ENCODE peak calls at places on chromosomes 6 and 20, in ten cellular contexts. One of them, this sample, is unnamed.

GRCh38 chr20:40511478-40511877 is 177.6 kb downstream of the MAFB start:
- DNase-seq in Calu3: no peak
- DNase-seq in CD4-positive, alpha-beta T cell: no peak
- DNase-seq in HCT116: no peak
- DNase-seq in progenitor cell of endocrine pancreas: no peak
- DNase-seq in heart right ventricle: no peak
- DNase-seq in MCF 10A: peak
- DNase-seq in tibial artery: peak
- DNase-seq in neural crest cell: no peak
- DNase-seq in astrocyte of the cerebellum: peak
- DNase-seq in this sample: no peak

GRCh38 chr6:106161475-106161874 is 75.3 kb downstream of the PRDM1 start:
- DNase-seq in progenitor cell of endocrine pancreas: no peak
- DNase-seq in heart right ventricle: no peak
- DNase-seq in MCF 10A: no peak
- DNase-seq in Calu3: no peak
- DNase-seq in neural crest cell: no peak
- DNase-seq in CD4-positive, alpha-beta T cell: no peak
- DNase-seq in astrocyte of the cerebellum: no peak
- DNase-seq in HCT116: no peak
- DNase-seq in tibial artery: no peak
- DNase-seq in this sample: no peak

GRCh38 chr6:147738516-147739187 is 230.2 kb downstream of the SAMD5 start:
- DNase-seq in CD4-positive, alpha-beta T cell: no peak
- DNase-seq in progenitor cell of endocrine pancreas: no peak
- DNase-seq in Calu3: no peak
- DNase-seq in heart right ventricle: no peak
- DNase-seq in MCF 10A: peak
- DNase-seq in neural crest cell: no peak
- DNase-seq in tibial artery: no peak
- DNase-seq in astrocyte of the cerebellum: peak
- DNase-seq in HCT116: no peak
- DNase-seq in this sample: no peak

GRCh38 chr6:103797738-103798137 is 1062.0 kb downstream of the HACE1 start:
- DNase-seq in heart right ventricle: no peak
- DNase-seq in MCF 10A: peak
- DNase-seq in neural crest cell: no peak
- DNase-seq in CD4-positive, alpha-beta T cell: no peak
- DNase-seq in tibial artery: no peak
- DNase-seq in astrocyte of the cerebellum: no peak
- DNase-seq in progenitor cell of endocrine pancreas: no peak
- DNase-seq in Calu3: no peak
- DNase-seq in HCT116: no peak
- DNase-seq in this sample: no peak

GRCh38 chr6:38346291-38347079 is 293.2 kb downstream of the BTBD9 start:
- DNase-seq in HCT116: no peak
- DNase-seq in MCF 10A: peak
- DNase-seq in tibial artery: no peak
- DNase-seq in progenitor cell of endocrine pancreas: no peak
- DNase-seq in heart right ventricle: no peak
- DNase-seq in Calu3: no peak
- DNase-seq in CD4-positive, alpha-beta T cell: no peak
- DNase-seq in astrocyte of the cerebellum: peak
- DNase-seq in neural crest cell: no peak
- DNase-seq in this sample: no peak

GRCh38 chr6:166540631-166541331 is 45.7 kb downstream of the RAMACL start:
- DNase-seq in heart right ventricle: peak
- DNase-seq in MCF 10A: peak
- DNase-seq in progenitor cell of endocrine pancreas: no peak
- DNase-seq in tibial artery: peak
- DNase-seq in neural crest cell: no peak
- DNase-seq in Calu3: peak
- DNase-seq in CD4-positive, alpha-beta T cell: peak
- DNase-seq in astrocyte of the cerebellum: no peak
- DNase-seq in HCT116: no peak
- DNase-seq in this sample: no peak

GRCh38 chr6:120384671-120385070 is 949.6 kb downstream of the TBC1D32 start:
- DNase-seq in progenitor cell of endocrine pancreas: no peak
- DNase-seq in heart right ventricle: no peak
- DNase-seq in HCT116: no peak
- DNase-seq in astrocyte of the cerebellum: peak
- DNase-seq in Calu3: no peak
- DNase-seq in neural crest cell: no peak
- DNase-seq in CD4-positive, alpha-beta T cell: no peak
- DNase-seq in tibial artery: no peak
- DNase-seq in MCF 10A: peak
- DNase-seq in this sample: no peak

GRCh38 chr6:144053601-144054000 is 41.8 kb downstream of the SF3B5 start:
- DNase-seq in heart right ventricle: no peak
- DNase-seq in MCF 10A: no peak
- DNase-seq in tibial artery: no peak
- DNase-seq in astrocyte of the cerebellum: no peak
- DNase-seq in HCT116: no peak
- DNase-seq in neural crest cell: no peak
- DNase-seq in CD4-positive, alpha-beta T cell: no peak
- DNase-seq in progenitor cell of endocrine pancreas: no peak
- DNase-seq in Calu3: no peak
- DNase-seq in this sample: no peak

GRCh38 chr20:4051413-4052138 is 36.2 kb upstream of the RNF24 start:
- DNase-seq in heart right ventricle: no peak
- DNase-seq in tibial artery: no peak
- DNase-seq in MCF 10A: no peak
- DNase-seq in progenitor cell of endocrine pancreas: no peak
- DNase-seq in CD4-positive, alpha-beta T cell: no peak
- DNase-seq in neural crest cell: no peak
- DNase-seq in astrocyte of the cerebellum: no peak
- DNase-seq in HCT116: no peak
- DNase-seq in Calu3: no peak
- DNase-seq in this sample: no peak

GRCh38 chr6:87759491-87760010 is 57.5 kb upstream of the AKIRIN2 start:
- DNase-seq in tibial artery: no peak
- DNase-seq in CD4-positive, alpha-beta T cell: no peak
- DNase-seq in HCT116: no peak
- DNase-seq in MCF 10A: no peak
- DNase-seq in heart right ventricle: no peak
- DNase-seq in progenitor cell of endocrine pancreas: no peak
- DNase-seq in neural crest cell: no peak
- DNase-seq in Calu3: no peak
- DNase-seq in astrocyte of the cerebellum: no peak
- DNase-seq in this sample: no peak

GRCh38 chr20:10863337-10864060 is 189.7 kb upstream of the JAG1 start:
- DNase-seq in MCF 10A: peak
- DNase-seq in CD4-positive, alpha-beta T cell: no peak
- DNase-seq in Calu3: no peak
- DNase-seq in tibial artery: no peak
- DNase-seq in heart right ventricle: peak
- DNase-seq in progenitor cell of endocrine pancreas: no peak
- DNase-seq in astrocyte of the cerebellum: peak
- DNase-seq in HCT116: peak
- DNase-seq in neural crest cell: no peak
- DNase-seq in this sample: no peak

GRCh38 chr6:167441653-167442644 is 117.1 kb downstream of the TTLL2 start:
- DNase-seq in MCF 10A: no peak
- DNase-seq in astrocyte of the cerebellum: no peak
- DNase-seq in CD4-positive, alpha-beta T cell: no peak
- DNase-seq in progenitor cell of endocrine pancreas: no peak
- DNase-seq in tibial artery: no peak
- DNase-seq in Calu3: no peak
- DNase-seq in HCT116: no peak
- DNase-seq in heart right ventricle: peak
- DNase-seq in neural crest cell: peak
- DNase-seq in this sample: no peak

GRCh38 chr20:49620364-49621240 is 52.7 kb upstream of the PTGIS start:
- DNase-seq in Calu3: no peak
- DNase-seq in HCT116: no peak
- DNase-seq in CD4-positive, alpha-beta T cell: no peak
- DNase-seq in neural crest cell: no peak
- DNase-seq in astrocyte of the cerebellum: no peak
- DNase-seq in MCF 10A: no peak
- DNase-seq in heart right ventricle: no peak
- DNase-seq in tibial artery: peak
- DNase-seq in progenitor cell of endocrine pancreas: no peak
- DNase-seq in this sample: no peak

GRCh38 chr6:166318649-166319600 is 10.7 kb upstream of the PRR18 start:
- DNase-seq in MCF 10A: no peak
- DNase-seq in neural crest cell: no peak
- DNase-seq in astrocyte of the cerebellum: no peak
- DNase-seq in progenitor cell of endocrine pancreas: no peak
- DNase-seq in CD4-positive, alpha-beta T cell: no peak
- DNase-seq in Calu3: no peak
- DNase-seq in tibial artery: no peak
- DNase-seq in heart right ventricle: peak
- DNase-seq in HCT116: no peak
- DNase-seq in this sample: peak

GRCh38 chr6:46029602-46030001 is 13.9 kb upstream of the CLIC5 start:
- DNase-seq in MCF 10A: no peak
- DNase-seq in heart right ventricle: no peak
- DNase-seq in tibial artery: no peak
- DNase-seq in HCT116: no peak
- DNase-seq in progenitor cell of endocrine pancreas: no peak
- DNase-seq in astrocyte of the cerebellum: no peak
- DNase-seq in Calu3: no peak
- DNase-seq in neural crest cell: no peak
- DNase-seq in CD4-positive, alpha-beta T cell: no peak
- DNase-seq in this sample: no peak

GRCh38 chr6:13766201-13766634 is 48.1 kb downstream of the MCUR1 start:
- DNase-seq in progenitor cell of endocrine pancreas: no peak
- DNase-seq in astrocyte of the cerebellum: no peak
- DNase-seq in Calu3: no peak
- DNase-seq in tibial artery: no peak
- DNase-seq in heart right ventricle: no peak
- DNase-seq in MCF 10A: peak
- DNase-seq in HCT116: peak
- DNase-seq in neural crest cell: no peak
- DNase-seq in CD4-positive, alpha-beta T cell: no peak
- DNase-seq in this sample: no peak

DNA sequence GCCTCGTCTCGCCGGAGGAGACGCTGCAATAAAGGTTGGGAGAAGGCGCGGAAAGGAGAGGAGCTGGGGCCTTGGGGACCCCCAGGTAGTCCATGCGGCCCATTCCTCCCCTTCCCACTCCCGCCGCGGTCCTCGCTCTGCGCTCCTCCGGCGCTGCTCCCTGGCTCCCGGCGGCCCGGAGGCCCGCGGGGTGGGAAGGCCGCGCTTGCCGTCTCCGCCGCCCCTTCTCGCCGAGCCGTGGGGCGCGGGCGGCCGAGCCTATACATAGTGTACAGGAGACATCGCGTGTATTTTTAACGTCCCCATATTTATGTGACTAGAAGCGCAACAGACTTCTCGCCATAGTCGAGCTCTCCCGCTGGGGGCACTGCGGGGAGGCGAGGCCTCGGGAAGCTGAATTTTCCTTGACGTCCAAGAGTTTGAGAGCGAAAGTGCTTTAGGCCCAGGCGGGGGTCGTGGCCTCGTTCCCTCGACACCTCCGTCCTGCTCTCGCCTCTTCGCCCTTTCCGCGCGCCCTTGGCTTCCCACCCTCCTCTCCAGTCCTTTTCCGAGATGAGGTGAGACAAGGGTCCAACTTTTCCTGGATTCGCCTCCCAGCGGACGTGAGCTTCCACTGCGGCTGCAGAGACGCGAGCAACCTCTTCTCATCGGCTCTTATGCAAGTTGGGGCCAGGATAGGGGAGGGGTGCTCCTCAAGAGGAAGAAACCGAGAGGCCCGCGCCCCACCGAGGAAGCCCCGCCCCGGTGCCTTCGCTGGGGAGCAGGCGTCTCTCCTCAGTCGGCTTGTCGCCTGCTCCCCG is 29.0 kb downstream of the SLC12A5 start:
- DNase-seq in heart right ventricle: peak
- DNase-seq in neural crest cell: peak
- DNase-seq in tibial artery: peak
- DNase-seq in Calu3: no peak
- DNase-seq in MCF 10A: no peak
- DNase-seq in astrocyte of the cerebellum: no peak
- DNase-seq in CD4-positive, alpha-beta T cell: no peak
- DNase-seq in progenitor cell of endocrine pancreas: peak
- DNase-seq in HCT116: no peak
- DNase-seq in this sample: peak
- TF ChIP-seq CTCF in heart right ventricle: peak
- TF ChIP-seq CTCF in neural crest cell: peak
- TF ChIP-seq CTCF in tibial artery: peak
- TF ChIP-seq CTCF in Calu3: no peak
- TF ChIP-seq CTCF in MCF 10A: no peak
- TF ChIP-seq CTCF in astrocyte of the cerebellum: peak
- TF ChIP-seq CTCF in CD4-positive, alpha-beta T cell: no peak
- TF ChIP-seq CTCF in progenitor cell of endocrine pancreas: peak
- TF ChIP-seq CTCF in HCT116: no peak
- TF ChIP-seq CTCF in this sample: peak

GRCh38 chr6:3825331-3825831 is 23.8 kb upstream of the FAM50B start:
- DNase-seq in progenitor cell of endocrine pancreas: no peak
- DNase-seq in Calu3: peak
- DNase-seq in CD4-positive, alpha-beta T cell: no peak
- DNase-seq in heart right ventricle: peak
- DNase-seq in neural crest cell: peak
- DNase-seq in HCT116: no peak
- DNase-seq in astrocyte of the cerebellum: no peak
- DNase-seq in tibial artery: peak
- DNase-seq in MCF 10A: peak
- DNase-seq in this sample: no peak
- TF ChIP-seq CTCF in progenitor cell of endocrine pancreas: peak
- TF ChIP-seq CTCF in Calu3: no peak
- TF ChIP-seq CTCF in CD4-positive, alpha-beta T cell: no peak
- TF ChIP-seq CTCF in heart right ventricle: peak
- TF ChIP-seq CTCF in neural crest cell: peak
- TF ChIP-seq CTCF in HCT116: peak
- TF ChIP-seq CTCF in astrocyte of the cerebellum: peak
- TF ChIP-seq CTCF in tibial artery: peak
- TF ChIP-seq CTCF in MCF 10A: peak
- TF ChIP-seq CTCF in this sample: no peak

GRCh38 chr20:1423625-1424106 is 30.8 kb upstream of the FKBP1A start:
- DNase-seq in tibial artery: no peak
- DNase-seq in MCF 10A: peak
- DNase-seq in astrocyte of the cerebellum: peak
- DNase-seq in CD4-positive, alpha-beta T cell: no peak
- DNase-seq in HCT116: peak
- DNase-seq in neural crest cell: peak
- DNase-seq in heart right ventricle: no peak
- DNase-seq in Calu3: peak
- DNase-seq in progenitor cell of endocrine pancreas: peak
- DNase-seq in this sample: no peak
- TF ChIP-seq CTCF in tibial artery: no peak
- TF ChIP-seq CTCF in MCF 10A: no peak
- TF ChIP-seq CTCF in astrocyte of the cerebellum: peak
- TF ChIP-seq CTCF in CD4-positive, alpha-beta T cell: no peak
- TF ChIP-seq CTCF in HCT116: no peak
- TF ChIP-seq CTCF in neural crest cell: peak
- TF ChIP-seq CTCF in heart right ventricle: no peak
- TF ChIP-seq CTCF in Calu3: no peak
- TF ChIP-seq CTCF in progenitor cell of endocrine pancreas: peak
- TF ChIP-seq CTCF in this sample: peak

DNA sequence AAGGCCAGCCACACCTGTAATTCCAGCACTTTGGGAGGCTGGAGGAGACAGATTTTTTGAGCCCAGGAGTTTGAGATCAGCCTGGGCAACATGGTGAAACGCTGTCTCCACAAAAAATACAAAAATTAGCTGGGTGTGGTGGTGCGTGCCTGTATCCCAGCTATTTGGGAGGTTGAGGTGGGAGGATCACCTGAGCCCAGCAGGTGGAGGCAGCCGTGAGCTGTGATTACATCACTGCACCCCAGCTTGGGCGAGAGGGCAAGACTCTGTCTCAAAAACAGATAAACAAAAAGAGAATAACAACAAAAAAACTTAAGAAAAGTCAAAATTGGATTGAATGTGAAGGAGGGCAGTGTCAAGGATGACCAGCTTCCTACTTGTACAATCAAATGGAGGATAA is 2.9 kb downstream of the TPD52L1 start:
- DNase-seq in CD4-positive, alpha-beta T cell: no peak
- DNase-seq in Calu3: no peak
- DNase-seq in neural crest cell: no peak
- DNase-seq in tibial artery: no peak
- DNase-seq in HCT116: no peak
- DNase-seq in astrocyte of the cerebellum: no peak
- DNase-seq in MCF 10A: no peak
- DNase-seq in heart right ventricle: no peak
- DNase-seq in progenitor cell of endocrine pancreas: no peak
- DNase-seq in this sample: no peak
- TF ChIP-seq CTCF in CD4-positive, alpha-beta T cell: no peak
- TF ChIP-seq CTCF in Calu3: no peak
- TF ChIP-seq CTCF in neural crest cell: no peak
- TF ChIP-seq CTCF in tibial artery: no peak
- TF ChIP-seq CTCF in HCT116: no peak
- TF ChIP-seq CTCF in astrocyte of the cerebellum: no peak
- TF ChIP-seq CTCF in MCF 10A: no peak
- TF ChIP-seq CTCF in heart right ventricle: no peak
- TF ChIP-seq CTCF in progenitor cell of endocrine pancreas: no peak
- TF ChIP-seq CTCF in this sample: no peak